ENCODE peak calls at places on chromosomes 4 and X, in four cellular contexts. T is RKO; V is stimulated activated CD4-positive, alpha-beta T cell treated with anti-CD3 and anti-CD28 coated beads, Interleukin-1b, Interleukin-23, amount 100 ng/mL, for 4 hours; N is T-helper 22 cell. Q is an unnamed sample.

GRCh38 chr4:152188801-152189200 is 347.1 kb downstream of the FBXW7 start:
- DNase-seq in N (no peak), T (no peak), V (no peak), Q (no peak)

GRCh38 chrX:20284992-20285391 is 18.3 kb upstream of the RPS6KA3 start:
- DNase-seq in V (no peak), T (no peak), N (no peak), Q (no peak)

GRCh38 chr4:126344472-126344871 is 1029.7 kb downstream of the FAT4 start:
- DNase-seq in T (no peak), N (no peak), V (no peak), Q (no peak)

GRCh38 chr4:15482842-15483241 is 13.2 kb downstream of the CC2D2A start:
- DNase-seq in V (no peak), N (no peak), T (no peak), Q (no peak)

GRCh38 chrX:115892787-115893671 is 277.5 kb upstream of the AGTR2 start:
- DNase-seq in N (peak), V (no peak), T (peak), Q (no peak)

GRCh38 chr4:11397146-11397545 is 31.5 kb downstream of the HS3ST1 start:
- DNase-seq in V (no peak), N (no peak), T (no peak), Q (no peak)

GRCh38 chr4:140851032-140851636 is 94.9 kb upstream of the TBC1D9 start:
- DNase-seq in T (peak), V (no peak), N (no peak), Q (no peak)

GRCh38 chrX:40099046-40099968 is 1.5 kb upstream of the BCOR start:
- DNase-seq in N (no peak), V (peak), T (peak), Q (no peak)

GRCh38 chrX:149456476-149457245 is 48.4 kb downstream of the IDS start:
- DNase-seq in V (no peak), N (no peak), T (no peak), Q (no peak)

GRCh38 chr4:149702414-149703108 is 113.1 kb downstream of the IQCM start:
- DNase-seq in T (no peak), V (no peak), N (no peak), Q (no peak)

GRCh38 chr4:52560844-52561280 is 98.2 kb downstream of the USP46 start:
- DNase-seq in T (no peak), N (no peak), V (no peak), Q (no peak)

GRCh38 chr4:89914609-89915008 is 20.0 kb downstream of the MMRN1 start:
- DNase-seq in V (no peak), T (peak), N (no peak), Q (no peak)

GRCh38 chr4:159227378-159227777 is 124.5 kb downstream of the RAPGEF2 start:
- DNase-seq in T (no peak), N (no peak), V (no peak), Q (no peak)